ENCODE peak calls at places on chromosomes 1 and 21, in nine cellular contexts. One of them, this sample, is unnamed. For H3K9me3, the result is how much of the 10 kb centered on the place peaks cover.

GRCh38 chr1:152622803-152623202 is at the start of gene LCE3A:
- DNase-seq in ascending aorta: no peak
- DNase-seq in kidney: no peak
- DNase-seq in adrenal gland: no peak
- DNase-seq in K562: no peak
- DNase-seq in Panc1: no peak
- DNase-seq in tibial artery: no peak
- DNase-seq in heart left ventricle: no peak
- DNase-seq in astrocyte: no peak
- DNase-seq in this sample: no peak

GRCh38 chr1:155978325-155978972 is at the start of gene ARHGEF2:
- DNase-seq in astrocyte: peak
- DNase-seq in tibial artery: peak
- DNase-seq in kidney: peak
- DNase-seq in heart left ventricle: peak
- DNase-seq in K562: peak
- DNase-seq in ascending aorta: peak
- DNase-seq in Panc1: no peak
- DNase-seq in adrenal gland: peak
- DNase-seq in this sample: peak

GRCh38 chr1:36644556-36644955 is 161.8 kb upstream of the CSF3R start:
- DNase-seq in K562: no peak
- DNase-seq in ascending aorta: no peak
- DNase-seq in astrocyte: no peak
- DNase-seq in tibial artery: no peak
- DNase-seq in kidney: no peak
- DNase-seq in adrenal gland: no peak
- DNase-seq in Panc1: no peak
- DNase-seq in heart left ventricle: no peak
- DNase-seq in this sample: no peak

GRCh38 chr1:35646043-35646442 is 4.7 kb upstream of the PSMB2 start:
- DNase-seq in astrocyte: no peak
- DNase-seq in heart left ventricle: no peak
- DNase-seq in kidney: no peak
- DNase-seq in Panc1: no peak
- DNase-seq in adrenal gland: no peak
- DNase-seq in ascending aorta: no peak
- DNase-seq in tibial artery: no peak
- DNase-seq in K562: peak
- DNase-seq in this sample: no peak

GRCh38 chr1:36151845-36152203 is 2.5 kb upstream of the TRAPPC3 start:
- DNase-seq in Panc1: no peak
- DNase-seq in astrocyte: no peak
- DNase-seq in adrenal gland: no peak
- DNase-seq in K562: no peak
- DNase-seq in tibial artery: peak
- DNase-seq in kidney: no peak
- DNase-seq in heart left ventricle: peak
- DNase-seq in ascending aorta: no peak
- DNase-seq in this sample: no peak

GRCh38 chr1:163155606-163156005 is 47.1 kb downstream of the RGS5 start:
- DNase-seq in kidney: no peak
- DNase-seq in astrocyte: no peak
- DNase-seq in tibial artery: no peak
- DNase-seq in heart left ventricle: no peak
- DNase-seq in adrenal gland: no peak
- DNase-seq in Panc1: no peak
- DNase-seq in K562: no peak
- DNase-seq in ascending aorta: no peak
- DNase-seq in this sample: no peak

GRCh38 chr1:84078108-84078823 is 65.8 kb upstream of the PRKACB start:
- DNase-seq in kidney: peak
- DNase-seq in astrocyte: peak
- DNase-seq in Panc1: no peak
- DNase-seq in heart left ventricle: peak
- DNase-seq in adrenal gland: peak
- DNase-seq in tibial artery: peak
- DNase-seq in ascending aorta: no peak
- DNase-seq in K562: peak
- DNase-seq in this sample: no peak

GRCh38 chr1:19377812-19378718 is 65.9 kb downstream of the SLC66A1 start:
- DNase-seq in adrenal gland: no peak
- DNase-seq in K562: no peak
- DNase-seq in heart left ventricle: no peak
- DNase-seq in ascending aorta: no peak
- DNase-seq in tibial artery: no peak
- DNase-seq in Panc1: no peak
- DNase-seq in astrocyte: peak
- DNase-seq in kidney: no peak
- DNase-seq in this sample: no peak

GRCh38 chr1:77378723-77379533 is 97.1 kb downstream of the AK5 start:
- DNase-seq in heart left ventricle: no peak
- DNase-seq in astrocyte: peak
- DNase-seq in kidney: no peak
- DNase-seq in adrenal gland: no peak
- DNase-seq in K562: no peak
- DNase-seq in Panc1: no peak
- DNase-seq in tibial artery: no peak
- DNase-seq in ascending aorta: no peak
- DNase-seq in this sample: no peak

GRCh38 chr1:45493116-45493697 is 2.2 kb upstream of the TESK2 start:
- DNase-seq in Panc1: peak
- DNase-seq in ascending aorta: no peak
- DNase-seq in heart left ventricle: peak
- DNase-seq in kidney: no peak
- DNase-seq in K562: peak
- DNase-seq in tibial artery: peak
- DNase-seq in adrenal gland: peak
- DNase-seq in astrocyte: no peak
- DNase-seq in this sample: no peak

GRCh38 chr1:70115315-70115714 is 90.1 kb downstream of the LRRC40 start:
- DNase-seq in ascending aorta: no peak
- DNase-seq in kidney: no peak
- DNase-seq in adrenal gland: no peak
- DNase-seq in tibial artery: no peak
- DNase-seq in Panc1: no peak
- DNase-seq in astrocyte: no peak
- DNase-seq in K562: no peak
- DNase-seq in heart left ventricle: no peak
- DNase-seq in this sample: no peak

GRCh38 chr1:89652373-89652772 is 19.5 kb downstream of the LRRC8C start:
- DNase-seq in adrenal gland: no peak
- DNase-seq in astrocyte: no peak
- DNase-seq in K562: no peak
- DNase-seq in heart left ventricle: no peak
- DNase-seq in Panc1: no peak
- DNase-seq in tibial artery: no peak
- DNase-seq in kidney: no peak
- DNase-seq in ascending aorta: no peak
- DNase-seq in this sample: no peak

GRCh38 chr1:87155180-87155579 is 173.5 kb upstream of the LMO4 start:
- DNase-seq in heart left ventricle: no peak
- DNase-seq in ascending aorta: no peak
- DNase-seq in K562: no peak
- DNase-seq in Panc1: no peak
- DNase-seq in tibial artery: no peak
- DNase-seq in kidney: no peak
- DNase-seq in adrenal gland: no peak
- DNase-seq in astrocyte: no peak
- DNase-seq in this sample: no peak

GRCh38 chr1:161020573-161021167 is at the start of gene F11R:
- DNase-seq in adrenal gland: peak
- DNase-seq in ascending aorta: no peak
- DNase-seq in kidney: peak
- DNase-seq in Panc1: no peak
- DNase-seq in heart left ventricle: peak
- DNase-seq in K562: peak
- DNase-seq in tibial artery: no peak
- DNase-seq in astrocyte: no peak
- DNase-seq in this sample: peak

GRCh38 chr1:56411484-56412180 is 167.7 kb downstream of the PLPP3 start:
- DNase-seq in Panc1: no peak
- DNase-seq in ascending aorta: no peak
- DNase-seq in K562: no peak
- DNase-seq in astrocyte: peak
- DNase-seq in kidney: no peak
- DNase-seq in adrenal gland: no peak
- DNase-seq in tibial artery: peak
- DNase-seq in heart left ventricle: peak
- DNase-seq in this sample: no peak

GRCh38 chr1:59155326-59155725 is 141.6 kb upstream of the FGGY start:
- DNase-seq in astrocyte: no peak
- DNase-seq in Panc1: no peak
- DNase-seq in tibial artery: no peak
- DNase-seq in K562: no peak
- DNase-seq in kidney: no peak
- DNase-seq in adrenal gland: no peak
- DNase-seq in ascending aorta: no peak
- DNase-seq in heart left ventricle: no peak
- DNase-seq in this sample: no peak

GRCh38 chr1:175075572-175076568 is 8.2 kb downstream of the TNN start:
- DNase-seq in adrenal gland: no peak
- DNase-seq in K562: no peak
- DNase-seq in ascending aorta: no peak
- DNase-seq in tibial artery: no peak
- DNase-seq in astrocyte: peak
- DNase-seq in kidney: no peak
- DNase-seq in Panc1: no peak
- DNase-seq in heart left ventricle: no peak
- DNase-seq in this sample: no peak

GRCh38 chr21:33901421-33902288 is 13.9 kb downstream of the ATP5PO start:
- DNase-seq in heart left ventricle: no peak
- DNase-seq in Panc1: no peak
- DNase-seq in adrenal gland: peak
- DNase-seq in kidney: no peak
- DNase-seq in tibial artery: peak
- DNase-seq in K562: peak
- DNase-seq in astrocyte: peak
- DNase-seq in ascending aorta: no peak
- DNase-seq in this sample: no peak

GRCh38 chr1:28104866-28105467 is 16.6 kb upstream of the EYA3 start:
- DNase-seq in ascending aorta: no peak
- DNase-seq in adrenal gland: peak
- DNase-seq in Panc1: no peak
- DNase-seq in tibial artery: no peak
- DNase-seq in heart left ventricle: no peak
- DNase-seq in K562: peak
- DNase-seq in kidney: no peak
- DNase-seq in astrocyte: peak
- DNase-seq in this sample: peak

GRCh38 chr1:47948126-47948525 is 49.1 kb downstream of the TRABD2B start:
- DNase-seq in kidney: no peak
- DNase-seq in Panc1: no peak
- DNase-seq in heart left ventricle: no peak
- DNase-seq in adrenal gland: no peak
- DNase-seq in astrocyte: no peak
- DNase-seq in K562: no peak
- DNase-seq in ascending aorta: no peak
- DNase-seq in tibial artery: no peak
- DNase-seq in this sample: no peak
- TF ChIP-seq CTCF in kidney: peak
- TF ChIP-seq CTCF in Panc1: peak
- TF ChIP-seq CTCF in heart left ventricle: no peak
- TF ChIP-seq CTCF in adrenal gland: peak
- TF ChIP-seq CTCF in astrocyte: no peak
- TF ChIP-seq CTCF in K562: peak
- TF ChIP-seq CTCF in ascending aorta: no peak
- TF ChIP-seq CTCF in tibial artery: no peak
- TF ChIP-seq CTCF in this sample: no peak

DNA sequence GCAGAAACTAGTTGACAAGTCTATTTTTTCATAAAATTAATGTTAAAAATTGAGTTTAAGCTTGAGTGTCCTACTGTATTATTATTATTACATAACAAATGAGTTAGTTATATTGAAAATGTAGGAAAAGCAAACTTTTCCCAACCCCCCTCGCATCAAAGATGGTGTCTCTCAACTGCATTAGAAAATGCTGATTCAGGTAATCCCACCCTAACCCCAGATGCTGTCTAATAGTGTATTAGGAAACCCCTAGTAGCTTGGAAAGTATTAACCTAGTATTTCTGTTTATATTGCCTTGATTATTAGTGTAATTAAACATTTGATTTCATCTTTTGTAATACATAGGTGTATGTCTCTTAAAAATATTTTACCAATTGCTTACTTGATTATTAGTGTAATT is 1120.3 kb downstream of the MRPL39 start:
- DNase-seq in kidney: no peak
- DNase-seq in adrenal gland: no peak
- DNase-seq in tibial artery: no peak
- DNase-seq in heart left ventricle: no peak
- DNase-seq in K562: no peak
- DNase-seq in ascending aorta: no peak
- DNase-seq in astrocyte: no peak
- DNase-seq in Panc1: no peak
- DNase-seq in this sample: no peak
- H3K9me3 ChIP-seq in kidney: under half
- H3K9me3 ChIP-seq in adrenal gland: under half
- H3K9me3 ChIP-seq in tibial artery: under half
- H3K9me3 ChIP-seq in heart left ventricle: under half
- H3K9me3 ChIP-seq in K562: under half
- H3K9me3 ChIP-seq in ascending aorta: under half
- H3K9me3 ChIP-seq in astrocyte: under half
- H3K9me3 ChIP-seq in Panc1: under half
- H3K9me3 ChIP-seq in this sample: under half

GRCh38 chr1:209076688-209077087 is 506.8 kb upstream of the CAMK1G start:
- DNase-seq in tibial artery: no peak
- DNase-seq in heart left ventricle: no peak
- DNase-seq in K562: no peak
- DNase-seq in adrenal gland: peak
- DNase-seq in astrocyte: peak
- DNase-seq in kidney: no peak
- DNase-seq in ascending aorta: no peak
- DNase-seq in Panc1: peak
- DNase-seq in this sample: no peak
- TF ChIP-seq CTCF in tibial artery: no peak
- TF ChIP-seq CTCF in heart left ventricle: no peak
- TF ChIP-seq CTCF in K562: no peak
- TF ChIP-seq CTCF in adrenal gland: peak
- TF ChIP-seq CTCF in astrocyte: peak
- TF ChIP-seq CTCF in kidney: no peak
- TF ChIP-seq CTCF in ascending aorta: no peak
- TF ChIP-seq CTCF in Panc1: peak
- TF ChIP-seq CTCF in this sample: no peak

DNA sequence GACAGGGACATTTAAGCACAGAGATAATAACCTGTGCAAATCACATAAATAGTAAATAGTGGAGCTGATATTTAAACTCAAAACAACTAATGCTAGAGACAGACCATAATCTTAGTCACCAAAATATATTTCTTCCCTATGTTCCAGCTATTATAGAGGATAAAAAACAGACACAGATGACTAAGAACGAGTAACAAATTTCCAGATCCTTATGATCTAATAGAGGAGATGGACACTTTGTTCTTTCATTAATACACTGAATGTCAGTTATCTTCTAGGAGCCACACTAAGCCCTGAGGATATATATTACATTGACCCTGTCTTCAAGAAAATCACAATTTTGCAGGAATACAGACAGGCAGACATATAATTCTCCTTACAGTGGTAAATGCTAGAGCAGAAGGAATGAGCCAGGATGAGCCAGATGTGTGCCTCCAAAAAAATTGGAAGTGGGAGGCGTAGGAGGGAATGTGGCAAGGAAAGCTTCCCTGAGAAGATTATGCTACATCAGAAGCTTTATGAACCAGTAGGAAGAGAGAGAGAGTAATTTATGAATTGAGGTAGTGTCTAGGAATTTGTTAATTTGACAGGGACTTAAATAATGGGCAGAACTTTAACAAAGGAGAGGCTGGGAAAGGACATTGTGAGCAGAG is 395.4 kb upstream of the BEND5 start:
- DNase-seq in tibial artery: no peak
- DNase-seq in astrocyte: no peak
- DNase-seq in Panc1: no peak
- DNase-seq in heart left ventricle: no peak
- DNase-seq in adrenal gland: no peak
- DNase-seq in K562: no peak
- DNase-seq in kidney: no peak
- DNase-seq in ascending aorta: no peak
- DNase-seq in this sample: no peak
- H3K9me3 ChIP-seq in tibial artery: under half
- H3K9me3 ChIP-seq in astrocyte: under half
- H3K9me3 ChIP-seq in Panc1: under half
- H3K9me3 ChIP-seq in heart left ventricle: under half
- H3K9me3 ChIP-seq in adrenal gland: under half
- H3K9me3 ChIP-seq in K562: under half
- H3K9me3 ChIP-seq in kidney: under half
- H3K9me3 ChIP-seq in ascending aorta: under half
- H3K9me3 ChIP-seq in this sample: under half

This sample was measured in lung.